ENCODE peak calls at places on chromosomes 1 and 21, in seven cellular contexts. H is stimulated activated CD8-positive, alpha-beta memory T cell treated with anti-CD3 and anti-CD28 coated beads, Interleukin-15, amount 100 ng/mL, for 24 hours; Q is lower lobe of right lung; V is NCI-H1930; P is activated CD4-positive, alpha-beta T cell treated with anti-CD3 and anti-CD28 coated beads for 4 hours; X is SW480; G is T-helper 9 cell. T is an unnamed sample.

GRCh38 chr1:24828183-24828886 is 83.1 kb downstream of the CLIC4 start:
- DNase-seq in H (no peak), Q (no peak), V (no peak), P (no peak), X (no peak), G (no peak), T (no peak)

GRCh38 chr1:196114193-196114592 is 494.0 kb downstream of the KCNT2 start:
- DNase-seq in H (no peak), Q (no peak), V (no peak), P (no peak), X (no peak), G (no peak), T (no peak)

GRCh38 chr1:203368624-203369451 is 17.9 kb upstream of the FMOD start:
- DNase-seq in H (no peak), Q (peak), V (no peak), P (no peak), X (no peak), G (no peak), T (no peak)

GRCh38 chr1:180173952-180174351 is 19.3 kb downstream of the QSOX1 start:
- DNase-seq in H (no peak), Q (peak), V (no peak), P (no peak), X (no peak), G (no peak), T (no peak)

GRCh38 chr1:26790551-26790953 is 2.8 kb downstream of the PIGV start:
- DNase-seq in H (no peak), Q (no peak), V (no peak), P (no peak), X (no peak), G (no peak), T (no peak)

GRCh38 chr1:185973645-185974044 is 239.5 kb downstream of the HMCN1 start:
- DNase-seq in H (no peak), Q (no peak), V (no peak), P (no peak), X (peak), G (no peak), T (no peak)

GRCh38 chr1:59007820-59008598 is 224.2 kb upstream of the JUN start:
- DNase-seq in H (no peak), Q (no peak), V (no peak), P (no peak), X (no peak), G (no peak), T (no peak)

GRCh38 chr21:33642896-33643657 is 776 bp downstream of the ITSN1 start:
- DNase-seq in H (no peak), Q (peak), V (no peak), P (peak), X (peak), G (peak), T (peak)

GRCh38 chr1:159199901-159200300 is 4.8 kb upstream of the ACKR1 start:
- DNase-seq in H (no peak), Q (no peak), V (no peak), P (no peak), X (no peak), G (no peak), T (no peak)

GRCh38 chr21:28336299-28336698 is 656.4 kb downstream of the LTN1 start:
- DNase-seq in H (no peak), Q (no peak), V (peak), P (no peak), X (peak), G (no peak), T (no peak)

GRCh38 chr1:157490337-157491165 is 61.8 kb downstream of the FCRL5 start:
- DNase-seq in H (peak), Q (peak), V (peak), P (no peak), X (peak), G (peak), T (peak)

GRCh38 chr1:15177710-15178166 is 24.2 kb downstream of the TMEM51 start:
- DNase-seq in H (no peak), Q (no peak), V (no peak), P (no peak), X (no peak), G (no peak), T (no peak)

GRCh38 chr1:169090308-169090899 is 16.1 kb upstream of the ATP1B1 start:
- DNase-seq in H (no peak), Q (no peak), V (no peak), P (no peak), X (no peak), G (no peak), T (no peak)

GRCh38 chr1:1337793-1338147 is 6.7 kb downstream of the TAS1R3 start:
- DNase-seq in H (no peak), Q (no peak), V (no peak), P (no peak), X (no peak), G (no peak), T (no peak)

GRCh38 chr1:165169028-165169427 is 187.5 kb downstream of the LMX1A start:
- DNase-seq in H (no peak), Q (no peak), V (no peak), P (no peak), X (no peak), G (no peak), T (no peak)

GRCh38 chr1:72137665-72138064 is 144.7 kb downstream of the NEGR1 start:
- DNase-seq in H (no peak), Q (no peak), V (no peak), P (no peak), X (no peak), G (no peak), T (no peak)

GRCh38 chr1:85289207-85289847 is 12.9 kb upstream of the BCL10 start:
- DNase-seq in H (no peak), Q (no peak), V (no peak), P (no peak), X (peak), G (no peak), T (no peak)

GRCh38 chr1:116827607-116828125 is 73.4 kb downstream of the CD2 start:
- DNase-seq in H (no peak), Q (no peak), V (no peak), P (no peak), X (no peak), G (no peak), T (no peak)

GRCh38 chr1:147083919-147084272 is 88.4 kb downstream of the PRKAB2 start:
- DNase-seq in H (no peak), Q (no peak), V (no peak), P (no peak), X (no peak), G (no peak), T (no peak)

GRCh38 chr1:153375511-153375910 is at the start of gene S100A12:
- DNase-seq in H (no peak), Q (no peak), V (no peak), P (no peak), X (no peak), G (no peak), T (no peak)

GRCh38 chr1:107669996-107670395 is 295.0 kb downstream of the VAV3 start:
- DNase-seq in H (no peak), Q (peak), V (no peak), P (no peak), X (no peak), G (no peak), T (no peak)

GRCh38 chr21:17711896-17712295 is 99.2 kb upstream of the BTG3 start:
- DNase-seq in H (no peak), Q (no peak), V (no peak), P (no peak), X (no peak), G (no peak), T (no peak)

GRCh38 chr1:175129997-175130648 is 62.5 kb downstream of the KIAA0040 start:
- DNase-seq in H (no peak), Q (no peak), V (no peak), P (no peak), X (no peak), G (no peak), T (no peak)

GRCh38 chr1:198927129-198927528 is 288.3 kb downstream of the PTPRC start:
- DNase-seq in H (no peak), Q (no peak), V (no peak), P (no peak), X (no peak), G (no peak), T (no peak)

GRCh38 chr1:40861227-40862003 is 748 bp downstream of the CITED4 start:
- DNase-seq in H (no peak), Q (peak), V (no peak), P (peak), X (no peak), G (no peak), T (peak)

GRCh38 chr1:26900001-26900814 is at the start of gene GPATCH3:
- DNase-seq in H (peak), Q (peak), V (peak), P (peak), X (peak), G (peak), T (peak)

GRCh38 chr21:16579538-16579937 is 849.8 kb downstream of the USP25 start:
- DNase-seq in H (no peak), Q (no peak), V (no peak), P (no peak), X (no peak), G (no peak), T (no peak)

GRCh38 chr1:29264773-29265389 is 28.6 kb downstream of the PTPRU start:
- DNase-seq in H (no peak), Q (no peak), V (no peak), P (no peak), X (no peak), G (no peak), T (no peak)

GRCh38 chr1:33361553-33362262 is 40.8 kb upstream of the A3GALT2 start:
- DNase-seq in H (no peak), Q (no peak), V (no peak), P (no peak), X (no peak), G (no peak), T (no peak)

GRCh38 chr21:27648560-27648959 is 681.7 kb upstream of the ADAMTS5 start:
- DNase-seq in H (no peak), Q (no peak), V (no peak), P (no peak), X (no peak), G (no peak), T (no peak)

GRCh38 chr1:51237714-51238403 is 1.8 kb downstream of the RNF11 start:
- DNase-seq in H (no peak), Q (no peak), V (no peak), P (no peak), X (peak), G (no peak), T (no peak)

GRCh38 chr1:173122958-173123852 is 72.5 kb upstream of the TNFSF18 start:
- DNase-seq in H (no peak), Q (peak), V (no peak), P (no peak), X (peak), G (no peak), T (no peak)

GRCh38 chr21:31671931-31672330 is 12.4 kb downstream of the SOD1 start:
- DNase-seq in H (no peak), Q (no peak), V (no peak), P (no peak), X (no peak), G (no peak), T (no peak)

GRCh38 chr1:163596541-163597258 is 274.9 kb downstream of the NUF2 start:
- DNase-seq in H (no peak), Q (no peak), V (no peak), P (no peak), X (no peak), G (no peak), T (no peak)